ENCODE peak calls at places on chromosomes 6 and 20, in six cellular contexts. One of them, this sample, is unnamed.

GRCh38 chr20:47493175-47493953 is 8.3 kb upstream of the NCOA3 start:
- DNase-seq in H1: no peak
- DNase-seq in neuronal stem cell: no peak
- DNase-seq in IMR-90: peak; percentile 63
- DNase-seq in mesenchymal stem cell: peak; percentile 75
- DNase-seq in H9: no peak
- DNase-seq in this sample: peak; percentile 70

GRCh38 chr6:125526007-125526720 is 223.3 kb upstream of the HEY2 start:
- DNase-seq in neuronal stem cell: no peak
- DNase-seq in IMR-90: no peak
- DNase-seq in H9: no peak
- DNase-seq in H1: no peak
- DNase-seq in mesenchymal stem cell: no peak
- DNase-seq in this sample: no peak

GRCh38 chr20:2151805-2152727 is 50.4 kb downstream of the STK35 start:
- DNase-seq in IMR-90: peak; percentile 64
- DNase-seq in H9: no peak
- DNase-seq in mesenchymal stem cell: peak; percentile 75
- DNase-seq in neuronal stem cell: no peak
- DNase-seq in H1: no peak
- DNase-seq in this sample: no peak

GRCh38 chr6:167581637-167582036 is 245.1 kb upstream of the AFDN start:
- DNase-seq in neuronal stem cell: no peak
- DNase-seq in mesenchymal stem cell: no peak
- DNase-seq in H9: no peak
- DNase-seq in H1: no peak
- DNase-seq in IMR-90: no peak
- DNase-seq in this sample: no peak

GRCh38 chr6:15096894-15097837 is 148.7 kb upstream of the JARID2 start:
- DNase-seq in mesenchymal stem cell: no peak
- DNase-seq in H9: no peak
- DNase-seq in neuronal stem cell: no peak
- DNase-seq in IMR-90: peak; percentile 36
- DNase-seq in H1: no peak
- DNase-seq in this sample: no peak

GRCh38 chr6:12260458-12261041 is 29.6 kb upstream of the EDN1 start:
- DNase-seq in mesenchymal stem cell: no peak
- DNase-seq in H1: no peak
- DNase-seq in IMR-90: no peak
- DNase-seq in H9: no peak
- DNase-seq in neuronal stem cell: no peak
- DNase-seq in this sample: no peak

GRCh38 chr20:53126185-53126584 is 154.0 kb downstream of the TSHZ2 start:
- DNase-seq in IMR-90: no peak
- DNase-seq in H1: no peak
- DNase-seq in H9: no peak
- DNase-seq in neuronal stem cell: no peak
- DNase-seq in mesenchymal stem cell: no peak
- DNase-seq in this sample: no peak

GRCh38 chr6:142013286-142013685 is 119.4 kb upstream of the GJE1 start:
- DNase-seq in H1: no peak
- DNase-seq in neuronal stem cell: no peak
- DNase-seq in mesenchymal stem cell: peak; percentile 79
- DNase-seq in IMR-90: peak; percentile 92
- DNase-seq in H9: no peak
- DNase-seq in this sample: no peak

GRCh38 chr6:75283907-75284284 is 696 bp downstream of the TMEM30A start:
- DNase-seq in IMR-90: no peak
- DNase-seq in H9: no peak
- DNase-seq in H1: no peak
- DNase-seq in mesenchymal stem cell: no peak
- DNase-seq in neuronal stem cell: no peak
- DNase-seq in this sample: no peak

GRCh38 chr20:36128463-36129176 is 25.9 kb upstream of the EPB41L1 start:
- DNase-seq in neuronal stem cell: no peak
- DNase-seq in H1: no peak
- DNase-seq in IMR-90: peak; percentile 85
- DNase-seq in H9: no peak
- DNase-seq in mesenchymal stem cell: peak; percentile 79
- DNase-seq in this sample: no peak

DNA sequence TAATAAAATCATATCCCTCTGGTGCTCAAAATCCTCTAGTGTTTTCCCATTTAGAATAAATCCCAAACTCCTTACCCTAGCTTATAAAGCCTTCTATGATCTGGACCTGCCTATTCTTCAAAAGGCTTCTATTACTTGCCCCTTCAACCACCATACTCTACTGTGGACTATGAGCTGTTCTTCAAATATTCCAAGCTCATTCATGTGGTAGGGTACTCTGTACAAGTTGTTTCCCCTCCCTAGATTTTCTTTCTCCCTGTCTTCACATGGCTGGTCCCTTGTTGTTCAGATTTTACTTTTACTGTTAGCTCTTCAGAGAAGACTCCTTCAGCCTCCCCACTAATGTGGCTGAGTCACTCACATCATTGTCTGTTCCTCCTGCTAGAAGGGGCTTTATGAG is 193.2 kb downstream of the OGFRL1 start:
- DNase-seq in mesenchymal stem cell: no peak
- DNase-seq in neuronal stem cell: no peak
- DNase-seq in H1: no peak
- DNase-seq in IMR-90: no peak
- DNase-seq in H9: no peak
- DNase-seq in this sample: no peak
- H3K23ac ChIP-seq in mesenchymal stem cell: no peak overlapping the region
- H3K23ac ChIP-seq in neuronal stem cell: no peak overlapping the region
- H3K23ac ChIP-seq in H1: no peak overlapping the region
- H3K23ac ChIP-seq in IMR-90: peak overlapping the region; percentile 55
- H3K23ac ChIP-seq in H9: no peak overlapping the region
- H3K23ac ChIP-seq in this sample: no peak overlapping the region

GRCh38 chr6:145508107-145508506 is 227.2 kb downstream of the EPM2A start:
- DNase-seq in H9: peak; percentile 53
- DNase-seq in IMR-90: no peak
- DNase-seq in H1: no peak
- DNase-seq in mesenchymal stem cell: no peak
- DNase-seq in neuronal stem cell: no peak
- DNase-seq in this sample: no peak
- H3K9me3 ChIP-seq in H9: no peaks in the 10 kb centered on the region
- H3K9me3 ChIP-seq in IMR-90: peaks cover 3% of the 10 kb centered on the region
- H3K9me3 ChIP-seq in H1: no peaks in the 10 kb centered on the region
- H3K9me3 ChIP-seq in mesenchymal stem cell: peaks cover 33% of the 10 kb centered on the region
- H3K9me3 ChIP-seq in neuronal stem cell: no peaks in the 10 kb centered on the region
- H3K9me3 ChIP-seq in this sample: no peaks in the 10 kb centered on the region

GRCh38 chr20:57620999-57621398 is 773 bp upstream of the ZBP1 start:
- DNase-seq in H1: no peak
- DNase-seq in neuronal stem cell: no peak
- DNase-seq in IMR-90: no peak
- DNase-seq in mesenchymal stem cell: no peak
- DNase-seq in H9: no peak
- DNase-seq in this sample: no peak
- H3K4me1 ChIP-seq in H1: no peaks in the 10 kb centered on the region
- H3K4me1 ChIP-seq in neuronal stem cell: peaks cover 1% of the 10 kb centered on the region
- H3K4me1 ChIP-seq in IMR-90: no peaks in the 10 kb centered on the region
- H3K4me1 ChIP-seq in mesenchymal stem cell: peaks cover 2% of the 10 kb centered on the region
- H3K4me1 ChIP-seq in H9: no peaks in the 10 kb centered on the region
- H3K4me1 ChIP-seq in this sample: peaks cover 5% of the 10 kb centered on the region

GRCh38 chr6:40128149-40128548 is 193.9 kb upstream of the MOCS1 start:
- DNase-seq in neuronal stem cell: no peak
- DNase-seq in IMR-90: no peak
- DNase-seq in H9: no peak
- DNase-seq in H1: no peak
- DNase-seq in mesenchymal stem cell: no peak
- DNase-seq in this sample: no peak
- H3K23ac ChIP-seq in neuronal stem cell: no peak overlapping the region
- H3K23ac ChIP-seq in IMR-90: no peak overlapping the region
- H3K23ac ChIP-seq in H9: no peak overlapping the region
- H3K23ac ChIP-seq in H1: no peak overlapping the region
- H3K23ac ChIP-seq in mesenchymal stem cell: no peak overlapping the region
- H3K23ac ChIP-seq in this sample: no peak overlapping the region

GRCh38 chr20:56244259-56244658 is 4.3 kb upstream of the MC3R start:
- DNase-seq in H1: no peak
- DNase-seq in neuronal stem cell: no peak
- DNase-seq in IMR-90: no peak
- DNase-seq in mesenchymal stem cell: no peak
- DNase-seq in H9: no peak
- DNase-seq in this sample: no peak
- H3K9me3 ChIP-seq in H1: peaks cover 34% of the 10 kb centered on the region
- H3K9me3 ChIP-seq in neuronal stem cell: peaks cover 5% of the 10 kb centered on the region
- H3K9me3 ChIP-seq in IMR-90: peaks cover 4% of the 10 kb centered on the region
- H3K9me3 ChIP-seq in mesenchymal stem cell: no peaks in the 10 kb centered on the region
- H3K9me3 ChIP-seq in H9: peaks cover 42% of the 10 kb centered on the region
- H3K9me3 ChIP-seq in this sample: peaks cover 3% of the 10 kb centered on the region

DNA sequence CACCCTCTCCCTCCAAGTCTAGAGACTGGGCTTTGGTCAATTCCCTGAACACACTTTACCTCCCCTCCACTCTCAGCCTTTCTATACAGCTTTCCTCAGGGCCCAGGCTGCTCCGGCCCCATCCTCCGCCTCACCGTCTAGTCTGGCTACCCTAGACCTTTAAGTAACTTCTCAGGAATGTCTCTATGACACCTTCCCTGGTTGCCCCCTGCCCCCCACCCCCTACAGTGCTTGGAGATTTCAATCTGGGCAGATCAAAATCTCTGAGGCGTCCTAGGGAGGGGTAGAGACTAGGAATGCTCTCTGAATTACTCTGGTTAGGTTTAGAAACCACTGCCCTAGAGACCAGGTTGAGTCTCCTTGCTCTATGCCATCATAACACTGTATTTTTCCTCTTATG is 6.1 kb downstream of the UBE2J1 start:
- DNase-seq in mesenchymal stem cell: no peak
- DNase-seq in H9: no peak
- DNase-seq in H1: peak; percentile 38
- DNase-seq in IMR-90: no peak
- DNase-seq in neuronal stem cell: no peak
- DNase-seq in this sample: peak; percentile 76
- H3K4me1 ChIP-seq in mesenchymal stem cell: peaks cover 15% of the 10 kb centered on the region
- H3K4me1 ChIP-seq in H9: no peaks in the 10 kb centered on the region
- H3K4me1 ChIP-seq in H1: no peaks in the 10 kb centered on the region
- H3K4me1 ChIP-seq in IMR-90: peaks cover 9% of the 10 kb centered on the region
- H3K4me1 ChIP-seq in neuronal stem cell: peaks cover 2% of the 10 kb centered on the region
- H3K4me1 ChIP-seq in this sample: peaks cover 24% of the 10 kb centered on the region

GRCh38 chr20:24573557-24573956 is 104.1 kb downstream of the SYNDIG1 start:
- DNase-seq in H9: no peak
- DNase-seq in IMR-90: no peak
- DNase-seq in neuronal stem cell: no peak
- DNase-seq in H1: no peak
- DNase-seq in mesenchymal stem cell: no peak
- DNase-seq in this sample: no peak
- H3K23ac ChIP-seq in H9: no peak overlapping the region
- H3K23ac ChIP-seq in IMR-90: no peak overlapping the region
- H3K23ac ChIP-seq in neuronal stem cell: no peak overlapping the region
- H3K23ac ChIP-seq in H1: no peak overlapping the region
- H3K23ac ChIP-seq in mesenchymal stem cell: no peak overlapping the region
- H3K23ac ChIP-seq in this sample: no peak overlapping the region

GRCh38 chr6:140809694-140810101 is 1323.0 kb upstream of the GJE1 start:
- DNase-seq in H1: no peak
- DNase-seq in IMR-90: no peak
- DNase-seq in H9: no peak
- DNase-seq in mesenchymal stem cell: peak; percentile 59
- DNase-seq in neuronal stem cell: no peak
- DNase-seq in this sample: peak; percentile 49
- H3K9me3 ChIP-seq in H1: no peaks in the 10 kb centered on the region
- H3K9me3 ChIP-seq in IMR-90: peaks cover 4% of the 10 kb centered on the region
- H3K9me3 ChIP-seq in H9: no peaks in the 10 kb centered on the region
- H3K9me3 ChIP-seq in mesenchymal stem cell: no peaks in the 10 kb centered on the region
- H3K9me3 ChIP-seq in neuronal stem cell: peaks cover 2% of the 10 kb centered on the region
- H3K9me3 ChIP-seq in this sample: peaks cover 2% of the 10 kb centered on the region

DNA sequence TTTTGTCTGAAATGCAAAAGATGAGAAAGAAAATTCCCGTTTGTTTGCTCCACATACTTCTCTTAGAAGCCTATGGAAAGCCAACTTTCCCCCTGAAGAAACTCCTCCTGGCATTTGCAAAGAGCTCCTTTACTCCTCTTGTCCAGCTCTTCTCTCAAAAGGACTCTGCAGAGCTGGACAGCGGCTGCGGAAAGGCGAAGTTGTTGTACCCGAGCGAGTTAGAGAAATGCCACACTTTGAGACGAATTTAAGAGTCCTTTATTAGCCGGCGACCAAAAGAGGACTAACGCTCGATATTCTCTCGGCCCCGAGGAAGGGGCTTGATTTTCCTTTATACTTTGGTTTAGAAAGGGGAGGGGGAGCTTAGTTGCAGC is 157.8 kb downstream of the TRIM27 start:
- DNase-seq in neuronal stem cell: no peak
- DNase-seq in H1: no peak
- DNase-seq in H9: peak; percentile 42
- DNase-seq in IMR-90: no peak
- DNase-seq in mesenchymal stem cell: no peak
- DNase-seq in this sample: no peak
- H3K4me1 ChIP-seq in neuronal stem cell: no peaks in the 10 kb centered on the region
- H3K4me1 ChIP-seq in H1: peaks cover 42% of the 10 kb centered on the region
- H3K4me1 ChIP-seq in H9: no peaks in the 10 kb centered on the region
- H3K4me1 ChIP-seq in IMR-90: no peaks in the 10 kb centered on the region
- H3K4me1 ChIP-seq in mesenchymal stem cell: no peaks in the 10 kb centered on the region
- H3K4me1 ChIP-seq in this sample: peaks cover 6% of the 10 kb centered on the region

This sample was measured in trophoblast cell.